ENCODE peak calls at places on chromosomes 4 and X, in six cellular contexts. H, Q, J, L, F and P are unnamed samples.

GRCh38 chrX:109685656-109686078 is 47.4 kb downstream of the ACSL4 start:
- DNase-seq in H (no peak), Q (no peak), J (no peak), L (no peak), F (no peak), P (no peak)

GRCh38 chr4:96729641-96730040 is 889.7 kb downstream of the PDHA2 start:
- DNase-seq in H (no peak), Q (no peak), J (no peak), L (no peak), F (no peak), P (no peak)

GRCh38 chrX:69109706-69110635 is 55.3 kb downstream of the PJA1 start:
- DNase-seq in H (no peak), Q (no peak), J (no peak), L (no peak), F (no peak), P (no peak)

GRCh38 chr4:6701371-6701770 is 7.7 kb downstream of the S100P start:
- DNase-seq in H (no peak), Q (no peak), J (no peak), L (no peak), F (no peak), P (no peak)

GRCh38 chrX:22577181-22577580 is 304.5 kb downstream of the CBLL2 start:
- DNase-seq in H (no peak), Q (no peak), J (no peak), L (peak), F (no peak), P (no peak)

GRCh38 chr4:173461170-173461569 is 62.3 kb upstream of the SCRG1 start:
- DNase-seq in H (no peak), Q (no peak), J (no peak), L (no peak), F (no peak), P (no peak)

GRCh38 chrX:153374426-153374825 is 26.7 kb downstream of the PNMA6E start:
- DNase-seq in H (no peak), Q (no peak), J (no peak), L (no peak), F (no peak), P (no peak)

GRCh38 chr4:102169345-102169744 is 175.9 kb downstream of the SLC39A8 start:
- DNase-seq in H (no peak), Q (no peak), J (no peak), L (no peak), F (peak), P (no peak)

GRCh38 chrX:43000121-43000520 is 222.2 kb upstream of the PPP1R2C start:
- DNase-seq in H (no peak), Q (no peak), J (no peak), L (no peak), F (no peak), P (no peak)

GRCh38 chrX:14027031-14027430 is 2.7 kb downstream of the GEMIN8 start:
- DNase-seq in H (peak), Q (no peak), J (no peak), L (no peak), F (no peak), P (peak)

GRCh38 chr4:106126062-106126461 is 189.9 kb downstream of the TBCK start:
- DNase-seq in H (no peak), Q (no peak), J (no peak), L (no peak), F (no peak), P (no peak)

GRCh38 chrX:85052636-85053343 is 49.1 kb downstream of the APOOL start:
- DNase-seq in H (no peak), Q (no peak), J (no peak), L (peak), F (no peak), P (peak)

GRCh38 chr4:39256436-39256835 is 74.1 kb downstream of the WDR19 start:
- DNase-seq in H (no peak), Q (no peak), J (no peak), L (peak), F (no peak), P (no peak)

GRCh38 chr4:180240670-180241069 is 2002.5 kb upstream of the TENM3 start:
- DNase-seq in H (no peak), Q (no peak), J (no peak), L (no peak), F (no peak), P (no peak)

GRCh38 chrX:137568741-137569469 is 3.0 kb downstream of the ZIC3 start:
- DNase-seq in H (no peak), Q (no peak), J (no peak), L (no peak), F (no peak), P (no peak)

GRCh38 chr4:174865418-174865985 is 36.5 kb upstream of the GLRA3 start:
- DNase-seq in H (no peak), Q (no peak), J (no peak), L (no peak), F (no peak), P (no peak)

GRCh38 chr4:53189011-53189410 is 176.8 kb downstream of the SCFD2 start:
- DNase-seq in H (no peak), Q (no peak), J (no peak), L (peak), F (no peak), P (no peak)

GRCh38 chr4:8594097-8595038 is 1.8 kb downstream of the CPZ start:
- DNase-seq in H (no peak), Q (no peak), J (no peak), L (peak), F (no peak), P (peak)

GRCh38 chr4:156954598-156954997 is 17.0 kb downstream of the PDGFC start:
- DNase-seq in H (no peak), Q (no peak), J (no peak), L (no peak), F (no peak), P (no peak)

GRCh38 chrX:75301060-75301459 is 27.2 kb downstream of the UPRT start:
- DNase-seq in H (no peak), Q (no peak), J (no peak), L (no peak), F (no peak), P (no peak)

GRCh38 chr4:183552274-183553146 is 47.7 kb downstream of the ING2 start:
- DNase-seq in H (no peak), Q (no peak), J (no peak), L (no peak), F (no peak), P (no peak)

GRCh38 chr4:186719925-186720694 is 3.5 kb downstream of the FAT1 start:
- DNase-seq in H (no peak), Q (no peak), J (no peak), L (no peak), F (no peak), P (no peak)